ENCODE peak calls at places on chromosomes 3 and 15, in seven cellular contexts. One of them, this sample, is unnamed.

GRCh38 chr3:169811606-169812123 is 1.0 kb upstream of the LRRIQ4 start:
- DNase-seq in GM23338: no peak
- DNase-seq in psoas muscle: no peak
- DNase-seq in neural progenitor cell: no peak
- DNase-seq in prostate gland: no peak
- DNase-seq in HepG2: no peak
- DNase-seq in heart right ventricle: no peak
- DNase-seq in this sample: no peak

GRCh38 chr15:67082007-67082536 is 16.7 kb downstream of the SMAD3 start:
- DNase-seq in neural progenitor cell: no peak
- DNase-seq in psoas muscle: no peak
- DNase-seq in heart right ventricle: no peak
- DNase-seq in GM23338: no peak
- DNase-seq in HepG2: no peak
- DNase-seq in prostate gland: no peak
- DNase-seq in this sample: peak; percentile 51

GRCh38 chr3:89164774-89165173 is 57.4 kb downstream of the EPHA3 start:
- DNase-seq in GM23338: no peak
- DNase-seq in prostate gland: no peak
- DNase-seq in heart right ventricle: no peak
- DNase-seq in neural progenitor cell: no peak
- DNase-seq in psoas muscle: no peak
- DNase-seq in HepG2: no peak
- DNase-seq in this sample: no peak

GRCh38 chr15:65902373-65902772 is 33.1 kb downstream of the RAB11A start:
- DNase-seq in GM23338: peak; percentile 31
- DNase-seq in HepG2: peak; percentile 23
- DNase-seq in heart right ventricle: no peak
- DNase-seq in neural progenitor cell: no peak
- DNase-seq in prostate gland: peak; percentile 10
- DNase-seq in psoas muscle: no peak
- DNase-seq in this sample: no peak

GRCh38 chr3:193016437-193016887 is 98.8 kb upstream of the MB21D2 start:
- DNase-seq in HepG2: no peak
- DNase-seq in psoas muscle: peak; percentile 16
- DNase-seq in GM23338: peak; percentile 57
- DNase-seq in prostate gland: no peak
- DNase-seq in heart right ventricle: peak; percentile 57
- DNase-seq in neural progenitor cell: peak; percentile 51
- DNase-seq in this sample: no peak

GRCh38 chr3:108126348-108126747 is 35.5 kb upstream of the CD47 start:
- DNase-seq in psoas muscle: no peak
- DNase-seq in prostate gland: no peak
- DNase-seq in heart right ventricle: no peak
- DNase-seq in neural progenitor cell: no peak
- DNase-seq in GM23338: no peak
- DNase-seq in HepG2: no peak
- DNase-seq in this sample: no peak

GRCh38 chr3:15974647-15975046 is 176.9 kb upstream of the ANKRD28 start:
- DNase-seq in psoas muscle: no peak
- DNase-seq in prostate gland: no peak
- DNase-seq in neural progenitor cell: peak; percentile 49
- DNase-seq in GM23338: peak; percentile 89
- DNase-seq in heart right ventricle: no peak
- DNase-seq in HepG2: no peak
- DNase-seq in this sample: no peak

GRCh38 chr3:154018100-154018696 is 103.0 kb upstream of the ARHGEF26 start:
- DNase-seq in psoas muscle: no peak
- DNase-seq in prostate gland: no peak
- DNase-seq in heart right ventricle: no peak
- DNase-seq in neural progenitor cell: peak; percentile 76
- DNase-seq in HepG2: peak; percentile 33
- DNase-seq in GM23338: peak; percentile 86
- DNase-seq in this sample: no peak

GRCh38 chr3:115922681-115923347 is 299.5 kb downstream of the GAP43 start:
- DNase-seq in prostate gland: peak; percentile 22
- DNase-seq in heart right ventricle: no peak
- DNase-seq in HepG2: peak; percentile 10
- DNase-seq in neural progenitor cell: peak; percentile 26
- DNase-seq in GM23338: peak; percentile 81
- DNase-seq in psoas muscle: no peak
- DNase-seq in this sample: no peak

GRCh38 chr3:73141531-73141930 is 80.1 kb downstream of the EBLN2 start:
- DNase-seq in prostate gland: no peak
- DNase-seq in GM23338: no peak
- DNase-seq in neural progenitor cell: no peak
- DNase-seq in HepG2: no peak
- DNase-seq in heart right ventricle: peak; percentile 42
- DNase-seq in psoas muscle: peak; percentile 59
- DNase-seq in this sample: no peak

GRCh38 chr3:38446287-38446686 is 7.4 kb upstream of the ACVR2B start:
- DNase-seq in HepG2: no peak
- DNase-seq in psoas muscle: no peak
- DNase-seq in heart right ventricle: no peak
- DNase-seq in GM23338: no peak
- DNase-seq in neural progenitor cell: no peak
- DNase-seq in prostate gland: no peak
- DNase-seq in this sample: no peak

GRCh38 chr3:9430733-9431132 is 33.3 kb downstream of the SETD5 start:
- DNase-seq in GM23338: no peak
- DNase-seq in heart right ventricle: no peak
- DNase-seq in HepG2: no peak
- DNase-seq in prostate gland: no peak
- DNase-seq in psoas muscle: no peak
- DNase-seq in neural progenitor cell: no peak
- DNase-seq in this sample: no peak

DNA sequence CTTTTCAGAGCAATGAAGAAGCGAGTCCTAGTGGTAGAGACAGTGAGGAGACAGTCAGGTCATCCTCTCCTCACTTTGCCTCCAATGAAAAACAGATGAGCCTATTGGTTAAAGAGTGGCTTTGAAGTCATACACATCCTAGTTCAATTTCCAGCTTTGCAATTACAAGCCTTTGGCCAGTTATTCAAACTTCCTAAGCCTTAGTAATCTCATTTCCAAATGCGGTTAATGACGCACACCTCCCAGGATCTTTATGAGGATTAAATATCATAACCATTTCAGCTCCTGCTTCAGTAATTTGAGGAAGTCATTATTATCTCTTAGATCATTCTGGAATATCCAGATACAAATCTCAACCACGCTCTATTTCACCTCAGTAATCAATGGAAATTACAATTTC is 10.0 kb upstream of the ST6GAL1 start:
- DNase-seq in heart right ventricle: no peak
- DNase-seq in GM23338: no peak
- DNase-seq in psoas muscle: no peak
- DNase-seq in prostate gland: no peak
- DNase-seq in neural progenitor cell: no peak
- DNase-seq in HepG2: no peak
- DNase-seq in this sample: no peak
- H3K36me3 ChIP-seq in heart right ventricle: no peaks in the 10 kb centered on the region
- H3K36me3 ChIP-seq in GM23338: no peaks in the 10 kb centered on the region
- H3K36me3 ChIP-seq in psoas muscle: no peaks in the 10 kb centered on the region
- H3K36me3 ChIP-seq in prostate gland: no peaks in the 10 kb centered on the region
- H3K36me3 ChIP-seq in neural progenitor cell: no peaks in the 10 kb centered on the region
- H3K36me3 ChIP-seq in HepG2: no peaks in the 10 kb centered on the region
- H3K36me3 ChIP-seq in this sample: no peaks in the 10 kb centered on the region

GRCh38 chr15:101049856-101050646 is 130.9 kb downstream of the LRRK1 start:
- DNase-seq in psoas muscle: no peak
- DNase-seq in heart right ventricle: peak; percentile 35
- DNase-seq in prostate gland: no peak
- DNase-seq in HepG2: no peak
- DNase-seq in GM23338: no peak
- DNase-seq in neural progenitor cell: no peak
- DNase-seq in this sample: no peak

GRCh38 chr15:101049282-101049681 is 130.1 kb downstream of the LRRK1 start:
- DNase-seq in neural progenitor cell: no peak
- DNase-seq in GM23338: no peak
- DNase-seq in psoas muscle: no peak
- DNase-seq in heart right ventricle: no peak
- DNase-seq in HepG2: no peak
- DNase-seq in prostate gland: no peak
- DNase-seq in this sample: peak; percentile 16

GRCh38 chr15:101047301-101047781 is 128.2 kb downstream of the LRRK1 start:
- DNase-seq in GM23338: peak; percentile 55
- DNase-seq in neural progenitor cell: peak; percentile 53
- DNase-seq in psoas muscle: no peak
- DNase-seq in heart right ventricle: no peak
- DNase-seq in HepG2: no peak
- DNase-seq in prostate gland: no peak
- DNase-seq in this sample: peak; percentile 34

GRCh38 chr15:101046826-101047225 is 127.7 kb downstream of the LRRK1 start:
- DNase-seq in prostate gland: no peak
- DNase-seq in heart right ventricle: no peak
- DNase-seq in psoas muscle: no peak
- DNase-seq in GM23338: no peak
- DNase-seq in neural progenitor cell: no peak
- DNase-seq in HepG2: no peak
- DNase-seq in this sample: peak; percentile 25

DNA sequence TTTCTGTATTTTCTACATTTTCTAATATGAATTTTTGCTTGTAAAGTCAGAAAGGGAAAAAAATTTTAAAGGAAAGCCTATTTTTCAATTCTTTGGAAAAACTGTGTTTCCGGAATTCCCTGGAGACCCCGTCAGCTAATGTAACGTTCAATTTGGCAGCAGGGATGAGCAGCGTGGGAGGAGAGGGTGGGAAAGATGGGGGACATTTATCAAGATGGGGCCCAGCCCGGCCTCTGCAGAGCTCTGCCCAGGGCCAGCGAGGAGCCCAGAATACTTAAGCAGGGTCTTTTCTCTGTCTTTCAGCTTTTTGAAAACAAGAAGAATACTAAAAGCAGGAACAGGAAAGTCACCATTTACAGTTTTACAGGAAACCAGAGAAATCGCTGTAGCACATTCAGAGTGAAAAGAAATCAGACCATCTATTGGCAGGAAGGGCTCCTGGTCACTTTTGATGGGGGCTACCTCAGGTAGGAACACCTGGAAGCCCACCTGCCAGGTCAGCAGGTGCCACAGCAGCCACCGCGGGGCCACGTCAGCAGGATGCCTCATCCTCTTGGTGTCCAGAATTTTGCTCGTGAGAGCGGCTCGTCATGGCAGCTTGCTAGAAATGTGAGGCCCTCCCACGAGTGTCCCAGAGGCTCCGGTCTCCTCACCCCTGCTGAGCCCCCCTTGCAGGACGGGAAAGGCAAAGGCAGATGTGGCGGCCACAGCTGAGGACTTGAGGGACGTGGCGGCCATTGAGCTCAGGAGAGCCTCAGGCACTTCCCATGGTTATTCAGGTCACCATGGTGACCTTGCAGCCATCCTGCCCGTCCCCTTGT is 129.2 kb downstream of the LRRK1 start:
- DNase-seq in psoas muscle: no peak
- DNase-seq in GM23338: no peak
- DNase-seq in HepG2: no peak
- DNase-seq in prostate gland: no peak
- DNase-seq in neural progenitor cell: no peak
- DNase-seq in heart right ventricle: no peak
- DNase-seq in this sample: peak; percentile 36
- H3K36me3 ChIP-seq in psoas muscle: peaks cover 41% of the 10 kb centered on the region
- H3K36me3 ChIP-seq in GM23338: no peaks in the 10 kb centered on the region
- H3K36me3 ChIP-seq in HepG2: peaks cover 12% of the 10 kb centered on the region
- H3K36me3 ChIP-seq in prostate gland: peaks cover 9% of the 10 kb centered on the region
- H3K36me3 ChIP-seq in neural progenitor cell: no peaks in the 10 kb centered on the region
- H3K36me3 ChIP-seq in heart right ventricle: no peaks in the 10 kb centered on the region
- H3K36me3 ChIP-seq in this sample: no peaks in the 10 kb centered on the region

GRCh38 chr3:197490659-197491058 is 65.1 kb downstream of the BDH1 start:
- DNase-seq in neural progenitor cell: no peak
- DNase-seq in prostate gland: no peak
- DNase-seq in GM23338: no peak
- DNase-seq in HepG2: no peak
- DNase-seq in heart right ventricle: no peak
- DNase-seq in psoas muscle: no peak
- DNase-seq in this sample: no peak
- H3K36me3 ChIP-seq in neural progenitor cell: no peaks in the 10 kb centered on the region
- H3K36me3 ChIP-seq in prostate gland: no peaks in the 10 kb centered on the region
- H3K36me3 ChIP-seq in GM23338: no peaks in the 10 kb centered on the region
- H3K36me3 ChIP-seq in HepG2: no peaks in the 10 kb centered on the region
- H3K36me3 ChIP-seq in heart right ventricle: no peaks in the 10 kb centered on the region
- H3K36me3 ChIP-seq in psoas muscle: no peaks in the 10 kb centered on the region
- H3K36me3 ChIP-seq in this sample: no peaks in the 10 kb centered on the region

GRCh38 chr3:184323696-184324095 is 9.3 kb downstream of the EIF4G1 start:
- DNase-seq in psoas muscle: peak; percentile 69
- DNase-seq in GM23338: no peak
- DNase-seq in HepG2: no peak
- DNase-seq in neural progenitor cell: no peak
- DNase-seq in heart right ventricle: no peak
- DNase-seq in prostate gland: no peak
- DNase-seq in this sample: no peak

GRCh38 chr3:184325269-184325668 is 10.9 kb downstream of the EIF4G1 start:
- DNase-seq in neural progenitor cell: no peak
- DNase-seq in psoas muscle: no peak
- DNase-seq in heart right ventricle: no peak
- DNase-seq in prostate gland: no peak
- DNase-seq in HepG2: no peak
- DNase-seq in GM23338: no peak
- DNase-seq in this sample: no peak

GRCh38 chr3:184322731-184323487 is 8.5 kb downstream of the EIF4G1 start:
- DNase-seq in psoas muscle: peak; percentile 77
- DNase-seq in neural progenitor cell: no peak
- DNase-seq in prostate gland: no peak
- DNase-seq in HepG2: no peak
- DNase-seq in heart right ventricle: no peak
- DNase-seq in GM23338: no peak
- DNase-seq in this sample: peak; percentile 65

GRCh38 chr3:184320099-184320445 is 5.7 kb downstream of the EIF4G1 start:
- DNase-seq in neural progenitor cell: no peak
- DNase-seq in prostate gland: peak; percentile 98
- DNase-seq in psoas muscle: peak; percentile 98
- DNase-seq in heart right ventricle: peak; percentile 96
- DNase-seq in HepG2: peak; percentile 34
- DNase-seq in GM23338: peak; percentile 20
- DNase-seq in this sample: peak; percentile 99

GRCh38 chr3:184321666-184322065 is 7.3 kb downstream of the EIF4G1 start:
- DNase-seq in prostate gland: no peak
- DNase-seq in heart right ventricle: no peak
- DNase-seq in psoas muscle: no peak
- DNase-seq in neural progenitor cell: no peak
- DNase-seq in HepG2: no peak
- DNase-seq in GM23338: no peak
- DNase-seq in this sample: no peak
- H3K36me3 ChIP-seq in prostate gland: peaks cover 54% of the 10 kb centered on the region
- H3K36me3 ChIP-seq in heart right ventricle: peaks cover 66% of the 10 kb centered on the region
- H3K36me3 ChIP-seq in psoas muscle: peaks cover 86% of the 10 kb centered on the region
- H3K36me3 ChIP-seq in neural progenitor cell: no peaks in the 10 kb centered on the region
- H3K36me3 ChIP-seq in HepG2: peaks cover 95% of the 10 kb centered on the region
- H3K36me3 ChIP-seq in GM23338: peaks cover 83% of the 10 kb centered on the region
- H3K36me3 ChIP-seq in this sample: peaks cover 72% of the 10 kb centered on the region

This sample was measured in right lobe of liver.